ENCODE peak calls at places on chromosomes 5 and 9, in eight cellular contexts. A is A549, E is sigmoid colon, W is HepG2, F is stomach, O is transverse colon, C is tibial nerve, L is suprapubic skin. Y is an unnamed sample. For H3K4me1, the result is how much of the 10 kb centered on the place peaks cover.

GRCh38 chr5:142960309-142960696 is 190.1 kb downstream of the ARHGAP26 start:
- DNase-seq in A (peak), W (peak), C (no peak), F (no peak), O (no peak), L (no peak), E (no peak), Y (no peak)

GRCh38 chr9:14323083-14323968 is 9.4 kb upstream of the NFIB start:
- DNase-seq in O (no peak), F (no peak), L (no peak), C (no peak), E (no peak), A (no peak), W (no peak), Y (no peak)

GRCh38 chr9:84781431-84781830 is 111.9 kb downstream of the NTRK2 start:
- DNase-seq in C (peak), A (no peak), O (no peak), E (no peak), W (peak), L (no peak), F (no peak), Y (no peak)

GRCh38 chr5:74261906-74262305 is 378.6 kb downstream of the ENC1 start:
- DNase-seq in L (no peak), E (no peak), W (no peak), C (no peak), F (no peak), A (no peak), O (no peak), Y (peak)

GRCh38 chr5:169248520-169248919 is 52.4 kb downstream of the SLIT3 start:
- DNase-seq in L (no peak), A (no peak), F (no peak), C (no peak), O (no peak), W (no peak), E (no peak), Y (peak)

GRCh38 chr9:120366646-120367019 is 213.3 kb downstream of the CDK5RAP2 start:
- DNase-seq in O (no peak), E (no peak), L (no peak), A (peak), C (peak), F (no peak), W (peak), Y (no peak)

GRCh38 chr5:68242743-68243142 is 27.2 kb downstream of the PIK3R1 start:
- DNase-seq in L (no peak), E (no peak), C (no peak), F (no peak), W (no peak), O (no peak), A (no peak), Y (no peak)

GRCh38 chr5:138054206-138054605 is 21.3 kb upstream of the FAM13B start:
- DNase-seq in A (no peak), L (no peak), E (no peak), C (no peak), W (no peak), O (no peak), F (no peak), Y (no peak)

GRCh38 chr5:142571351-142571750 is 114.5 kb downstream of the FGF1 start:
- DNase-seq in A (no peak), O (no peak), L (no peak), E (no peak), W (no peak), F (no peak), C (no peak), Y (no peak)

GRCh38 chr5:69450116-69450515 is 35.2 kb downstream of the MARVELD2 start:
- DNase-seq in A (peak), F (no peak), C (no peak), E (no peak), W (no peak), O (no peak), L (no peak), Y (no peak)

GRCh38 chr9:96398582-96399334 is 15.2 kb upstream of the SLC35D2 start:
- DNase-seq in E (no peak), W (no peak), F (peak), A (no peak), L (no peak), O (no peak), C (no peak), Y (no peak)

GRCh38 chr5:17169507-17169906 is 47.9 kb upstream of the BASP1 start:
- DNase-seq in F (no peak), L (no peak), E (no peak), A (no peak), O (no peak), C (no peak), W (peak), Y (no peak)

GRCh38 chr5:170844651-170845050 is 17.2 kb upstream of the RANBP17 start:
- DNase-seq in L (no peak), F (no peak), E (no peak), A (no peak), O (no peak), W (no peak), C (no peak), Y (no peak)

GRCh38 chr5:80033513-80033912 is 1.6 kb upstream of the THBS4 start:
- DNase-seq in F (no peak), E (no peak), C (no peak), L (no peak), A (no peak), O (no peak), W (no peak), Y (no peak)

GRCh38 chr5:148910686-148911361 is 84.4 kb downstream of the ADRB2 start:
- DNase-seq in O (peak), E (no peak), A (no peak), W (no peak), C (peak), L (peak), F (peak), Y (no peak)

GRCh38 chr5:67315082-67315801 is 118.6 kb upstream of the CD180 start:
- DNase-seq in C (no peak), E (no peak), O (no peak), F (no peak), L (no peak), A (no peak), W (no peak), Y (no peak)

DNA sequence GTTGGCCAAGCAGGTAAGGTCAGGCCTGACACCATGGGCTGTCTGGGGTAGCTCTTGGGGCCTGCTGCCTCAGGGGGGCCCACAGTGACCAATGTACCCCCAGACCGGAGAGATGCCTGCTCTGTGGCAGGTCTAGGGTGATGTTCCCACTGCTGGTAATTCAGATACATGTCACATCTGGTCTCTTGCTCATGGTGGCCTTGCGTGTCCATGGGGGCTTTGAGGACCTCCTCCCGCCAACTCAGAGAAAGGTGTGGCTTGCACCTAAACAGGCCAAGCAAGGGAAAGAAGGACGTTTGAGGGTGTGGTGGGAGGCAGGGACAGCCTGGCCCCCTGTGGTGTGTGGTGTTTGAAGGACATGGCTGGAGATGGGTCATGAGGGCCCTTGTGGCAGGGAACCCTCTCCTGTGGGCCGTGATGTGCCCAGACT is 75.2 kb downstream of the PHF2 start:
- DNase-seq in L (no peak), O (peak), W (no peak), E (peak), F (no peak), C (no peak), A (no peak), Y (no peak)
- TF ChIP-seq EP300 in L (no peak), O (no peak), W (no peak), E (no peak), F (no peak), C (no peak), A (no peak), Y (no peak)

GRCh38 chr9:73151653-73152382 is at the start of gene ANXA1:
- DNase-seq in O (no peak), E (no peak), A (peak), C (peak), L (no peak), W (no peak), F (no peak), Y (no peak)
- H3K4me1 ChIP-seq in O (under half), E (half or more), A (under half), C (under half), L (half or more), W (under half), F (under half), Y (half or more)

DNA sequence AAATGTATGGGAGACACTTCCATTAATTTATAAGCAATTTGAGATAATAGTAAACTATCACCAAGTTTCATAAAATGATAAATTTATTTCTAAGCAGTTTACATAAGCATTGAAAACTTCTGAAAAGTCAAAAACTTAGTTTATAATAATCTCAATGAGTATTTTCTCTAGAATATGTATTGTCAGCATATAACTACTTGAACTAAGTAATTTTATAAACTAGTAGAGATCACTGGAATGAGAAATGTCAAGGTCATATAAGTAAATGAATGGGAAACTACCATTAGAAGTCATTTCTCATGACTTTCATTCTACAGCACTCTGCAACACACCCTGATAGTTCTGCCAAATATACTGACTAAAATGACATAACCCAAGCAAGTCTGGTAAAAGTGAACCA is 3.4 kb downstream of the TBCA start:
- DNase-seq in O (no peak), F (no peak), L (no peak), C (no peak), E (no peak), W (no peak), A (no peak), Y (no peak)
- TF ChIP-seq CTCF in O (no peak), F (no peak), L (no peak), C (no peak), E (no peak), W (no peak), A (no peak), Y (no peak)

GRCh38 chr5:1201327-1202025 is at the start of gene SLC6A19:
- DNase-seq in E (no peak), O (no peak), L (no peak), F (peak), C (no peak), W (no peak), A (no peak), Y (no peak)
- TF ChIP-seq EP300 in E (no peak), O (no peak), L (no peak), F (no peak), C (no peak), W (no peak), A (no peak), Y (no peak)

DNA sequence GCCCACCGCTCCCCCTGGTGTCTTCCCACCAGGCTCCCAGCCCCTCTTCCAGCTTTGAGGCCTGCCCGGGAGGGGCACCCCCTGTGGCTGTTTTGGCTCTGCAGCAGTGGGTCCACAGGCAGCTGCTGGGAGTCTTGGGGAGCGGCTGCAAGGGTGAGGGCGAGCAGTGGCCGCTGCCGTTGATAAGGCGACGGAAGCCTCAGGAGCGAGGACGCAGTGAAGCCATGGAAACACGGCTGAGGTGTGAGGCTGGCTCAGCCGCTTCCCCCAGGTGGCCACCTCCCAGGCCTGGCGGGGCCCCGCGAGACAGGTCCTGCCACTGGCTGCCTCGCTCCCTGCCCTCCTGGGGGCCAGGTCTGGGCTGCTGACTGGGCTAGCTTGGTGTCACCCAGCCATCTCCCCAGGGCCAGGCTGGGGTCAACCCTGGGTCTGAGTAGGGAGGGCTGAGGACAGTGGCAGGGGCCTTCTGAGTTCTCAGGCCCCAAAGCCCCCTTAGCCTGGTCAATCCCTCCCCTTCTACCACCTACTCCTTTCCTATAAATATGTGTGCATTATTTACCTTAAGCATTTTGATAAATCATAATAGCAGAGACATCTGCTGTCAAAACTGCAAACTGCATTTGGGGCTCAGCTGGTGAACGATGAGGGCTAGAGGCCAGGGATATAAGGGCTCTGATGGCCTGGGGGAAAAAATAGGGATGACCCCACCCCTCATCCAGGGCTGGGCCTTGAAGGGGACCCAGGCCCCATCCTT is 41.7 kb downstream of the CXXC5 start:
- DNase-seq in W (no peak), C (peak), A (peak), O (peak), F (peak), L (no peak), E (no peak), Y (no peak)
- H3K4me1 ChIP-seq in W (half or more), C (under half), A (under half), O (under half), F (half or more), L (under half), E (under half), Y (under half)

DNA sequence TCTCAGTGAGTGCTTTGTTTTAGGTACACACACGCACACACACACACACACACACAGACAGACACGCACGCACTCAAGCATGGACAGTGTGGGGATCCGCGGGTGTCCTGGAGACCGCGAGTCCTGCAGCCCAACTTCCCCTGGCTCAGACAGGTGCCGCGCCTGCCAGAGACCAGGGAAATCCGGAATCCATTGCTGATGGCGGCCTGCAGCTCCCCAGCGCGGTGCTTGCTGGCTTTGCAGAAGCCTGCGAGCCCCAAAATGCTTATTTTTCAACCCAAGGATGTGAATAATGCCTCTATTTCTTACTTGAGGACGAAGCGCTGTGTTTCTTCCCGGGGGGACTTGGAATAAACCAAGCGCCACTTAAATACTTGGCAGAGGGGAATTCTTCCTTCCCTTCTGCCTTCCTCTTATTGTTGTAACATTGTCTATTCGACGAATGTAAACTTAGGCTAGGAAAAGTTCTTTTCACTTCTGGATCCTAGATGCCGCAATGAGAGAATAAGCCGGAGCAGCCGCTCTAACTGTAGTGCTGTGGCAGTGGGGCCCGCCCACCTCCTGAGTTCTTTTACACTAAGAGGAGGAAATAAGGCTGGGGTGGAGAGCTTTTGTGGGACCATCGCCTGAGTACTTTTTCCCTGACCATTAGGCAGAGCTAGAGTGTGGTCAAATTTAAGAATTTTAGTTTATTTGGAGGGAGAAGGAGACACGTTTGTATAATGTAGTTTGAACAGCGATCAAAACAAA is 804 bp downstream of the ITGA2 start:
- DNase-seq in W (no peak), A (peak), E (peak), L (peak), C (peak), F (peak), O (peak), Y (no peak)
- TF ChIP-seq CTCF in W (peak), A (peak), E (no peak), L (peak), C (peak), F (no peak), O (peak), Y (peak)